ENCODE peak calls at places on chromosomes 7 and 10, in five cellular contexts. One of them, this sample, is unnamed.

GRCh38 chr7:3154881-3155494 is 111.3 kb upstream of the CARD11 start:
- DNase-seq in activated naive CD8-positive, alpha-beta T cell treated with anti-CD3 and anti-CD28 coated beads for 36 hours: peak
- DNase-seq in NCI-H1436: peak
- DNase-seq in endothelial cell: peak
- DNase-seq in iris pigment epithelial cell: peak
- DNase-seq in this sample: peak

GRCh38 chr7:140678081-140678815 is 5.5 kb downstream of the ADCK2 start:
- DNase-seq in iris pigment epithelial cell: no peak
- DNase-seq in endothelial cell: no peak
- DNase-seq in NCI-H1436: no peak
- DNase-seq in activated naive CD8-positive, alpha-beta T cell treated with anti-CD3 and anti-CD28 coated beads for 36 hours: no peak
- DNase-seq in this sample: no peak

GRCh38 chr10:6729967-6730366 is 149.9 kb upstream of the PRKCQ start:
- DNase-seq in iris pigment epithelial cell: peak
- DNase-seq in endothelial cell: no peak
- DNase-seq in activated naive CD8-positive, alpha-beta T cell treated with anti-CD3 and anti-CD28 coated beads for 36 hours: no peak
- DNase-seq in NCI-H1436: no peak
- DNase-seq in this sample: no peak

GRCh38 chr7:96495751-96496216 is 173.9 kb upstream of the SLC25A13 start:
- DNase-seq in NCI-H1436: peak
- DNase-seq in endothelial cell: no peak
- DNase-seq in iris pigment epithelial cell: no peak
- DNase-seq in activated naive CD8-positive, alpha-beta T cell treated with anti-CD3 and anti-CD28 coated beads for 36 hours: peak
- DNase-seq in this sample: no peak

GRCh38 chr7:134685250-134685649 is 38.6 kb downstream of the BPGM start:
- DNase-seq in endothelial cell: no peak
- DNase-seq in NCI-H1436: no peak
- DNase-seq in activated naive CD8-positive, alpha-beta T cell treated with anti-CD3 and anti-CD28 coated beads for 36 hours: no peak
- DNase-seq in iris pigment epithelial cell: no peak
- DNase-seq in this sample: no peak

GRCh38 chr7:106012935-106013439 is 49.9 kb downstream of the CDHR3 start:
- DNase-seq in activated naive CD8-positive, alpha-beta T cell treated with anti-CD3 and anti-CD28 coated beads for 36 hours: no peak
- DNase-seq in iris pigment epithelial cell: peak
- DNase-seq in endothelial cell: no peak
- DNase-seq in NCI-H1436: no peak
- DNase-seq in this sample: no peak

GRCh38 chr10:49600046-49600445 is 10.1 kb upstream of the SLC18A3 start:
- DNase-seq in endothelial cell: no peak
- DNase-seq in iris pigment epithelial cell: no peak
- DNase-seq in activated naive CD8-positive, alpha-beta T cell treated with anti-CD3 and anti-CD28 coated beads for 36 hours: no peak
- DNase-seq in NCI-H1436: no peak
- DNase-seq in this sample: no peak

GRCh38 chr10:52769966-52770365 is 2.6 kb downstream of the MBL2 start:
- DNase-seq in endothelial cell: no peak
- DNase-seq in iris pigment epithelial cell: no peak
- DNase-seq in activated naive CD8-positive, alpha-beta T cell treated with anti-CD3 and anti-CD28 coated beads for 36 hours: no peak
- DNase-seq in NCI-H1436: no peak
- DNase-seq in this sample: no peak

GRCh38 chr10:7945469-7946187 is 108.9 kb upstream of the GATA3 start:
- DNase-seq in iris pigment epithelial cell: no peak
- DNase-seq in NCI-H1436: no peak
- DNase-seq in endothelial cell: no peak
- DNase-seq in activated naive CD8-positive, alpha-beta T cell treated with anti-CD3 and anti-CD28 coated beads for 36 hours: no peak
- DNase-seq in this sample: no peak

GRCh38 chr10:12466701-12467100 is 117.4 kb downstream of the CAMK1D start:
- DNase-seq in activated naive CD8-positive, alpha-beta T cell treated with anti-CD3 and anti-CD28 coated beads for 36 hours: no peak
- DNase-seq in NCI-H1436: no peak
- DNase-seq in endothelial cell: no peak
- DNase-seq in iris pigment epithelial cell: no peak
- DNase-seq in this sample: no peak

GRCh38 chr7:21923663-21924062 is 22.0 kb downstream of the CDCA7L start:
- DNase-seq in activated naive CD8-positive, alpha-beta T cell treated with anti-CD3 and anti-CD28 coated beads for 36 hours: no peak
- DNase-seq in iris pigment epithelial cell: peak
- DNase-seq in endothelial cell: no peak
- DNase-seq in NCI-H1436: peak
- DNase-seq in this sample: no peak

GRCh38 chr7:7861211-7861633 is 107.4 kb upstream of the GLCCI1 start:
- DNase-seq in iris pigment epithelial cell: peak
- DNase-seq in activated naive CD8-positive, alpha-beta T cell treated with anti-CD3 and anti-CD28 coated beads for 36 hours: no peak
- DNase-seq in endothelial cell: no peak
- DNase-seq in NCI-H1436: no peak
- DNase-seq in this sample: no peak

GRCh38 chr10:6667679-6668270 is 87.7 kb upstream of the PRKCQ start:
- DNase-seq in NCI-H1436: no peak
- DNase-seq in iris pigment epithelial cell: peak
- DNase-seq in activated naive CD8-positive, alpha-beta T cell treated with anti-CD3 and anti-CD28 coated beads for 36 hours: peak
- DNase-seq in endothelial cell: peak
- DNase-seq in this sample: peak

GRCh38 chr7:85262891-85263290 is 76.0 kb upstream of the SEMA3D start:
- DNase-seq in iris pigment epithelial cell: no peak
- DNase-seq in endothelial cell: no peak
- DNase-seq in activated naive CD8-positive, alpha-beta T cell treated with anti-CD3 and anti-CD28 coated beads for 36 hours: no peak
- DNase-seq in NCI-H1436: no peak
- DNase-seq in this sample: no peak

GRCh38 chr7:94698275-94698674 is 42.3 kb upstream of the SGCE start:
- DNase-seq in NCI-H1436: no peak
- DNase-seq in activated naive CD8-positive, alpha-beta T cell treated with anti-CD3 and anti-CD28 coated beads for 36 hours: no peak
- DNase-seq in endothelial cell: no peak
- DNase-seq in iris pigment epithelial cell: peak
- DNase-seq in this sample: no peak

GRCh38 chr7:130063036-130063435 is 7.3 kb upstream of the KLHDC10 start:
- DNase-seq in NCI-H1436: peak
- DNase-seq in activated naive CD8-positive, alpha-beta T cell treated with anti-CD3 and anti-CD28 coated beads for 36 hours: peak
- DNase-seq in iris pigment epithelial cell: no peak
- DNase-seq in endothelial cell: peak
- DNase-seq in this sample: peak

This sample was measured in OCI-M1.